ENCODE peak calls at places on chromosomes 3 and 15, in nine cellular contexts. Z, J, I, U, Q, E, F, M and C are unnamed samples.

GRCh38 chr3:194472290-194472920 is 14.4 kb downstream of the ATP13A3 start:
- DNase-seq in Z (no peak), J (peak), I (no peak), U (peak), Q (peak), E (peak), F (peak), M (no peak), C (peak)

GRCh38 chr3:12557472-12558105 is 702 bp downstream of the MKRN2 start:
- DNase-seq in Z (no peak), J (no peak), I (no peak), U (peak), Q (no peak), E (peak), F (no peak), M (no peak), C (peak)

GRCh38 chr3:186920301-186920700 is 10.0 kb upstream of the ST6GAL1 start:
- DNase-seq in Z (no peak), J (no peak), I (no peak), U (no peak), Q (no peak), E (no peak), F (no peak), M (no peak), C (no peak)

GRCh38 chr3:115217678-115218451 is 70.8 kb upstream of the ZBTB20 start:
- DNase-seq in Z (no peak), J (peak), I (no peak), U (peak), Q (peak), E (peak), F (peak), M (no peak), C (peak)

GRCh38 chr15:39285663-39286062 is 295.2 kb upstream of the THBS1 start:
- DNase-seq in Z (no peak), J (no peak), I (no peak), U (peak), Q (no peak), E (no peak), F (no peak), M (no peak), C (no peak)

GRCh38 chr15:92725171-92725570 is 69.6 kb upstream of the FAM174B start:
- DNase-seq in Z (no peak), J (no peak), I (no peak), U (peak), Q (no peak), E (no peak), F (no peak), M (no peak), C (no peak)

GRCh38 chr15:85828869-85829268 is 34.1 kb upstream of the KLHL25 start:
- DNase-seq in Z (no peak), J (no peak), I (no peak), U (no peak), Q (no peak), E (no peak), F (no peak), M (no peak), C (no peak)

GRCh38 chr15:95698971-95699370 is 631.5 kb upstream of the NR2F2 start:
- DNase-seq in Z (no peak), J (no peak), I (no peak), U (peak), Q (no peak), E (no peak), F (no peak), M (no peak), C (no peak)

GRCh38 chr3:105745046-105745445 is 123.8 kb downstream of the CBLB start:
- DNase-seq in Z (no peak), J (no peak), I (no peak), U (no peak), Q (no peak), E (no peak), F (no peak), M (no peak), C (no peak)

GRCh38 chr3:112149136-112149535 is 16.1 kb upstream of the GCSAM start:
- DNase-seq in Z (no peak), J (no peak), I (no peak), U (no peak), Q (no peak), E (no peak), F (no peak), M (no peak), C (no peak)

GRCh38 chr15:37824717-37825382 is 109.6 kb upstream of the TMCO5A start:
- DNase-seq in Z (no peak), J (peak), I (no peak), U (peak), Q (peak), E (peak), F (no peak), M (peak), C (peak)

GRCh38 chr3:102193255-102193654 is 241.6 kb upstream of the ZPLD1 start:
- DNase-seq in Z (no peak), J (no peak), I (no peak), U (no peak), Q (no peak), E (no peak), F (no peak), M (no peak), C (no peak)

GRCh38 chr3:159032311-159032710 is 230.5 kb downstream of the MFSD1 start:
- DNase-seq in Z (no peak), J (peak), I (no peak), U (peak), Q (no peak), E (no peak), F (no peak), M (no peak), C (no peak)

GRCh38 chr15:69035205-69035917 is 20.9 kb downstream of the NOX5 start:
- DNase-seq in Z (no peak), J (no peak), I (no peak), U (no peak), Q (peak), E (no peak), F (no peak), M (no peak), C (no peak)

GRCh38 chr15:35445891-35446290 is 100.1 kb downstream of the DPH6 start:
- DNase-seq in Z (no peak), J (no peak), I (no peak), U (peak), Q (no peak), E (peak), F (no peak), M (no peak), C (no peak)

GRCh38 chr3:13261908-13262307 is 158.2 kb downstream of the NUP210 start:
- DNase-seq in Z (no peak), J (no peak), I (no peak), U (no peak), Q (no peak), E (no peak), F (no peak), M (no peak), C (no peak)

GRCh38 chr3:70308760-70309159 is 3.7 kb downstream of the MDFIC2 start:
- DNase-seq in Z (no peak), J (no peak), I (no peak), U (peak), Q (no peak), E (peak), F (peak), M (no peak), C (peak)

GRCh38 chr15:79853492-79854328 is 43.1 kb downstream of the MTHFS start:
- DNase-seq in Z (no peak), J (peak), I (no peak), U (peak), Q (peak), E (peak), F (peak), M (peak), C (peak)

GRCh38 chr3:70861855-70862254 is 549.4 kb upstream of the MDFIC2 start:
- DNase-seq in Z (no peak), J (peak), I (no peak), U (peak), Q (no peak), E (peak), F (no peak), M (peak), C (peak)

GRCh38 chr15:29278436-29279099 is 8.9 kb upstream of the NSMCE3 start:
- DNase-seq in Z (no peak), J (peak), I (no peak), U (peak), Q (peak), E (peak), F (no peak), M (peak), C (peak)

GRCh38 chr3:45729614-45730013 is 40.4 kb downstream of the SACM1L start:
- DNase-seq in Z (no peak), J (no peak), I (no peak), U (no peak), Q (no peak), E (no peak), F (no peak), M (no peak), C (no peak)

GRCh38 chr3:57224856-57225255 is 2.7 kb upstream of the APPL1 start:
- DNase-seq in Z (no peak), J (no peak), I (no peak), U (peak), Q (no peak), E (no peak), F (peak), M (no peak), C (peak)

GRCh38 chr3:111605493-111605892 is 10.3 kb upstream of the ZBED2 start:
- DNase-seq in Z (no peak), J (no peak), I (no peak), U (no peak), Q (no peak), E (no peak), F (no peak), M (no peak), C (no peak)

GRCh38 chr3:4866841-4867240 is 112.4 kb upstream of the BHLHE40 start:
- DNase-seq in Z (no peak), J (peak), I (no peak), U (peak), Q (no peak), E (peak), F (no peak), M (no peak), C (peak)

GRCh38 chr15:63436872-63437375 is 55.3 kb upstream of the CA12 start:
- DNase-seq in Z (peak), J (peak), I (peak), U (peak), Q (peak), E (peak), F (peak), M (peak), C (peak)

GRCh38 chr3:141235661-141236171 is 4.1 kb downstream of the PXYLP1 start:
- DNase-seq in Z (no peak), J (no peak), I (peak), U (no peak), Q (no peak), E (no peak), F (no peak), M (no peak), C (no peak)

GRCh38 chr3:112604536-112604935 is 36.4 kb downstream of the CCDC80 start:
- DNase-seq in Z (no peak), J (peak), I (no peak), U (peak), Q (peak), E (peak), F (peak), M (peak), C (peak)

GRCh38 chr3:45105855-45106655 is 40.1 kb downstream of the CDCP1 start:
- DNase-seq in Z (no peak), J (peak), I (no peak), U (peak), Q (peak), E (peak), F (no peak), M (peak), C (peak)

GRCh38 chr15:36577082-36577481 is 2.3 kb upstream of the CDIN1 start:
- DNase-seq in Z (no peak), J (no peak), I (no peak), U (no peak), Q (no peak), E (no peak), F (no peak), M (no peak), C (no peak)

GRCh38 chr3:130242850-130243569 is 102.5 kb upstream of the COL6A5 start:
- DNase-seq in Z (no peak), J (no peak), I (no peak), U (peak), Q (peak), E (peak), F (peak), M (no peak), C (peak)

DNA sequence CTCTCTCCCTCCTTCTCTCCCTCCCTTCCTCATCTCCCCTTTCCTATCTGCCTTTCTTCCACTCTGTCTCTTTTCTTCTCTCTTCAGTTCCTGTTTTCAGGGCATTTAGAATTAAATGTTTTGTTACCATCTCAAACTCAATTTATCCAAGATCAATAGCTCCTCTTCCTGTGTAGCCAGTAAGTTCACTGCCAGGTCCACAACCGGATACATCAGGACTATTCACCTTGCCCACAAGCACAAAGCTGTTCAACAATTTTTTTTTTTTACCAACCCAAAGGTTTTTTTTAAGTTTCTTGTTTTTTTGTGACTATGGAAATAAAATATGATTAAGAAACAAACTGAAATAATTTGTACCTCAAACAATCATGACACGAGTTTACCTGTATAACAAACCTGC is 26.1 kb downstream of the FBN1 start:
- DNase-seq in Z (no peak), J (no peak), I (no peak), U (no peak), Q (no peak), E (no peak), F (no peak), M (no peak), C (no peak)
- H3K4me3 ChIP-seq in Z (no peak), J (no peak), I (no peak), U (no peak), Q (no peak), E (no peak), F (no peak), M (no peak), C (no peak)

DNA sequence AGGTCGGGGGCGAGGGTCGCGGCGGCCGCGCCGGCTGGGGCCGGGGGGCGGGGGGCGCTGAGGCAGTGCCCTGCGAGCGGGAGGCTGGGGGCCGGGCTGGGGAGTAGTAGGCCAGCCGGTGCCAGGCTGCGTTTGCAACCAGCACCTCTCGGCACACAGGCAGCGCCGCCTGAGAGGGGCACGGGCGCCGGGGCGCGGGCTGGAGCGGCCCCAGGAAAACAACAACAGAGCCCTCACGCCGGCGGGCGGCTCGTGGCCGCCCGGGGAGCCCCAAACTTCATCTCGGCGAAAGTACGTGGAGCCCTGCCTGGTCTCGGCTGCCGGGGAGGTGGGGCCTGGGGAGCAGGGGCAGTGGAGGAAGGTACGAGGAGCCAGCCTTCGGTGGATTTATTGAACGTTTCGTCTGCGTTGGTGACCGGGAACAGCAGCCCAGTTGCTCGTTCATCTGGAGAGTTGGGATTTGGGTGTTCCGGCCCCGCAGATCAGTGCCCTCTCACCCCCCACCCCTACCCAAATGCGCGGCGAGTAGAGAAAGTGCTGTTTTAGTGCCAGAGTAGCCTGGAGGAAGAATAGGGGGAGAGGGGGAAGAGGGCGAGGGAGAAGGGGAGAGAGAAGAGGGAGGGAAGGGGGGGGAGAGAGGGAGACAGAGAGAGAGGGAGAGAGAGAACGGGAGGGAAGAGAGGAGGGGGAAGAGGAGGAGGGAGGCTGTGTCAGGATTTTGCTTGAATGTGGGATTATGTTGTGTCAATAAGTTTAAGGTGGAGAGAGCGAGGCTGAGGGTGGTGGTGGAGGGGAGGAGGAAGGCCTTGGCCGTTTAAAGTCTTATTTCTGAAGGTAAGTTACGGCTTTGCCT is 825 bp downstream of the BBX start:
- DNase-seq in Z (no peak), J (no peak), I (peak), U (peak), Q (peak), E (peak), F (peak), M (no peak), C (peak)
- H3K4me3 ChIP-seq in Z (peak), J (peak), I (peak), U (peak), Q (peak), E (peak), F (peak), M (peak), C (peak)

GRCh38 chr3:54243262-54243931 is 121.0 kb downstream of the CACNA2D3 start:
- DNase-seq in Z (no peak), J (no peak), I (no peak), U (peak), Q (no peak), E (no peak), F (peak), M (no peak), C (no peak)
- H3K4me3 ChIP-seq in Z (no peak), J (no peak), I (no peak), U (peak), Q (no peak), E (no peak), F (peak), M (no peak), C (no peak)

GRCh38 chr3:171967932-171968678 is 71.3 kb upstream of the FNDC3B start:
- DNase-seq in Z (peak), J (peak), I (no peak), U (peak), Q (no peak), E (peak), F (no peak), M (no peak), C (peak)
- H3K4me3 ChIP-seq in Z (no peak), J (no peak), I (no peak), U (peak), Q (no peak), E (no peak), F (no peak), M (no peak), C (no peak)

GRCh38 chr3:52530918-52531635 is 2.6 kb downstream of the NT5DC2 start:
- DNase-seq in Z (peak), J (no peak), I (no peak), U (no peak), Q (no peak), E (no peak), F (no peak), M (no peak), C (no peak)
- H3K4me3 ChIP-seq in Z (no peak), J (no peak), I (no peak), U (no peak), Q (no peak), E (no peak), F (no peak), M (no peak), C (no peak)

DNA sequence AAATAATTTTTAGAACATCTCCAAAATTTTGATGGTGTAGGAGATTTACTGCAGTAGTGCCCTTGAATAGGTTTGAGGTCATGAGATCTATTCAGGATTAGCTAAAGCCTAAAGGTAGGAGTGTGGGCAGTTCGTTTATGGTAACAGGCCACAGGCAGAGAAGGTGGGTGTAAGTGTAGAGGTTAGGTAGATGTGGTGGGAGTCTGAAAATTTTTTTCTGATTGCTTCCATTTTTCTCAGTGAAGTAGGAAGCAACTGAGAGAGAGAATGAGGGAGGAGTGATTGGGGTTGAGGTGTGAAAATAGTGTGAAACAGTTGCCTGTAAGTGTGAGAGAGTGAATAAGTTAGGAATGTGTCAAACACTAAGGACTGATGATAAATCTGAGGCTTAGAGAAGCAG is 2.2 kb upstream of the ELL3 start:
- DNase-seq in Z (no peak), J (no peak), I (no peak), U (no peak), Q (no peak), E (no peak), F (no peak), M (no peak), C (no peak)
- H3K4me3 ChIP-seq in Z (no peak), J (no peak), I (no peak), U (no peak), Q (no peak), E (no peak), F (no peak), M (no peak), C (no peak)

GRCh38 chr3:172125963-172126403 is 86.6 kb downstream of the FNDC3B start:
- DNase-seq in Z (peak), J (no peak), I (no peak), U (peak), Q (no peak), E (peak), F (no peak), M (no peak), C (peak)
- H3K4me3 ChIP-seq in Z (no peak), J (no peak), I (no peak), U (no peak), Q (no peak), E (no peak), F (no peak), M (no peak), C (no peak)

DNA sequence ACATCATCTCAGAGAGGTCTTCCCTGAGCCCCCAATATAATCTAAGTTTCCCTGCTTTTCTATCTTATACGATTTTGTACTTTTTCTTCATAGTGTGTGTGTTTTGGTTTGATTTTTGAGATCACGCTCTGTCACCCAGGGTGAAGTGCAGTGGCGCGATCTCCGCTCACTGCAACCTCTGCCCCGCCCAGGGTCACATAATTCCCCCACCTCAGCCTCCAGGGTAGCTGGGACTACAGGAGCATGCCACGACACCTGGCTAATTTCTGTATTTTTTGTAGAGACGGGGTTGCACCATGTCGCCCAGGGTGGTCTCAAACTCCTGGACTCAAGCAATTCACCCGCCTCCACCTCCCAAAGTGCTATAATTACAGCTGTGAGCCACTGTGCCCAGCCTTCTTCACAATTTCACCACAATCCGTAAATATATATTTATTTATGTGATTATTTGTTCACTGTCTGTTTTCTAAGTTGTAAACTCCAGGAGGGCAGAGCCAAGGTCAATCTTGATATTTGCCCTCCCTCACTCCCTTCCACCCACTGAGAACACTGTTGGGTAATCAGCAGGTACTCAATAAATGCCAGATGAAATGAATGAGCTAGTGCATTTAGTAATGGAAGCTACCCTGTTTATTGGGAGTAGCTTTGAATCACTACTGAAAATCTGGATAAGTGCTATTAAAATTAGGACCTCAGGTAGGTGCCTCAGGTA is 547 bp upstream of the KNSTRN start:
- DNase-seq in Z (no peak), J (no peak), I (no peak), U (no peak), Q (no peak), E (no peak), F (no peak), M (no peak), C (no peak)
- H3K4me3 ChIP-seq in Z (no peak), J (no peak), I (peak), U (no peak), Q (peak), E (no peak), F (no peak), M (no peak), C (no peak)

GRCh38 chr3:49119439-49119838 is 1.2 kb downstream of the USP19 start:
- DNase-seq in Z (no peak), J (no peak), I (no peak), U (peak), Q (no peak), E (no peak), F (no peak), M (no peak), C (peak)
- H3K4me3 ChIP-seq in Z (no peak), J (peak), I (peak), U (peak), Q (peak), E (peak), F (peak), M (peak), C (peak)